ENCODE peak calls at places on chromosomes 3 and 15, in eight cellular contexts. One of them, this sample, is unnamed.

GRCh38 chr3:152209060-152209459 is 59.7 kb upstream of the MBNL1 start:
- DNase-seq in fibroblast of mammary gland: no peak
- DNase-seq in foreskin fibroblast: no peak
- DNase-seq in activated T-helper 2 cell treated with anti-CD3 and anti-CD28 coated beads, Interferon-gamma antibody, Interleukin-2, Interleukin-4, amounts not matched to agents 10 μg/mL and 5 μg/mL and 100 μg/mL, durations not matched to agents 14 hours and 24 hours and 36 hours: no peak
- DNase-seq in amniotic stem cell: no peak
- DNase-seq in sciatic nerve: no peak
- DNase-seq in stimulated activated CD8-positive, alpha-beta memory T cell treated with anti-CD3 and anti-CD28 coated beads, Interleukin-15, amount 100 ng/mL, for 1 hour: no peak
- DNase-seq in stimulated activated CD4-positive, alpha-beta T cell treated with anti-CD3 and anti-CD28 coated beads, Interleukin-12 subunit alpha, Interleukin-12 subunit beta, amount 100 ng/mL, for 48 hours: no peak
- DNase-seq in this sample: no peak

GRCh38 chr3:66140763-66141372 is 79.9 kb upstream of the SLC25A26 start:
- DNase-seq in stimulated activated CD4-positive, alpha-beta T cell treated with anti-CD3 and anti-CD28 coated beads, Interleukin-12 subunit alpha, Interleukin-12 subunit beta, amount 100 ng/mL, for 48 hours: no peak
- DNase-seq in stimulated activated CD8-positive, alpha-beta memory T cell treated with anti-CD3 and anti-CD28 coated beads, Interleukin-15, amount 100 ng/mL, for 1 hour: no peak
- DNase-seq in sciatic nerve: no peak
- DNase-seq in foreskin fibroblast: peak; percentile 36
- DNase-seq in fibroblast of mammary gland: no peak
- DNase-seq in amniotic stem cell: no peak
- DNase-seq in activated T-helper 2 cell treated with anti-CD3 and anti-CD28 coated beads, Interferon-gamma antibody, Interleukin-2, Interleukin-4, amounts not matched to agents 10 μg/mL and 5 μg/mL and 100 μg/mL, durations not matched to agents 14 hours and 24 hours and 36 hours: no peak
- DNase-seq in this sample: no peak

GRCh38 chr3:45479627-45480026 is 91.3 kb downstream of the LARS2 start:
- DNase-seq in foreskin fibroblast: peak; percentile 75
- DNase-seq in sciatic nerve: no peak
- DNase-seq in stimulated activated CD4-positive, alpha-beta T cell treated with anti-CD3 and anti-CD28 coated beads, Interleukin-12 subunit alpha, Interleukin-12 subunit beta, amount 100 ng/mL, for 48 hours: no peak
- DNase-seq in activated T-helper 2 cell treated with anti-CD3 and anti-CD28 coated beads, Interferon-gamma antibody, Interleukin-2, Interleukin-4, amounts not matched to agents 10 μg/mL and 5 μg/mL and 100 μg/mL, durations not matched to agents 14 hours and 24 hours and 36 hours: no peak
- DNase-seq in fibroblast of mammary gland: peak; percentile 72
- DNase-seq in stimulated activated CD8-positive, alpha-beta memory T cell treated with anti-CD3 and anti-CD28 coated beads, Interleukin-15, amount 100 ng/mL, for 1 hour: no peak
- DNase-seq in amniotic stem cell: peak; percentile 71
- DNase-seq in this sample: peak; percentile 77

GRCh38 chr3:13110678-13111116 is 37.5 kb upstream of the IQSEC1 start:
- DNase-seq in stimulated activated CD4-positive, alpha-beta T cell treated with anti-CD3 and anti-CD28 coated beads, Interleukin-12 subunit alpha, Interleukin-12 subunit beta, amount 100 ng/mL, for 48 hours: no peak
- DNase-seq in sciatic nerve: peak; percentile 41
- DNase-seq in amniotic stem cell: peak; percentile 4
- DNase-seq in fibroblast of mammary gland: no peak
- DNase-seq in activated T-helper 2 cell treated with anti-CD3 and anti-CD28 coated beads, Interferon-gamma antibody, Interleukin-2, Interleukin-4, amounts not matched to agents 10 μg/mL and 5 μg/mL and 100 μg/mL, durations not matched to agents 14 hours and 24 hours and 36 hours: no peak
- DNase-seq in foreskin fibroblast: peak; percentile 18
- DNase-seq in stimulated activated CD8-positive, alpha-beta memory T cell treated with anti-CD3 and anti-CD28 coated beads, Interleukin-15, amount 100 ng/mL, for 1 hour: no peak
- DNase-seq in this sample: no peak

GRCh38 chr15:67135494-67135893 is 70.1 kb downstream of the SMAD3 start:
- DNase-seq in stimulated activated CD4-positive, alpha-beta T cell treated with anti-CD3 and anti-CD28 coated beads, Interleukin-12 subunit alpha, Interleukin-12 subunit beta, amount 100 ng/mL, for 48 hours: no peak
- DNase-seq in stimulated activated CD8-positive, alpha-beta memory T cell treated with anti-CD3 and anti-CD28 coated beads, Interleukin-15, amount 100 ng/mL, for 1 hour: no peak
- DNase-seq in sciatic nerve: no peak
- DNase-seq in fibroblast of mammary gland: no peak
- DNase-seq in amniotic stem cell: no peak
- DNase-seq in activated T-helper 2 cell treated with anti-CD3 and anti-CD28 coated beads, Interferon-gamma antibody, Interleukin-2, Interleukin-4, amounts not matched to agents 10 μg/mL and 5 μg/mL and 100 μg/mL, durations not matched to agents 14 hours and 24 hours and 36 hours: no peak
- DNase-seq in foreskin fibroblast: peak; percentile 75
- DNase-seq in this sample: peak; percentile 37

GRCh38 chr15:38683382-38684242 is 119.0 kb upstream of the RASGRP1 start:
- DNase-seq in stimulated activated CD8-positive, alpha-beta memory T cell treated with anti-CD3 and anti-CD28 coated beads, Interleukin-15, amount 100 ng/mL, for 1 hour: peak; percentile 51
- DNase-seq in activated T-helper 2 cell treated with anti-CD3 and anti-CD28 coated beads, Interferon-gamma antibody, Interleukin-2, Interleukin-4, amounts not matched to agents 10 μg/mL and 5 μg/mL and 100 μg/mL, durations not matched to agents 14 hours and 24 hours and 36 hours: peak; percentile 62
- DNase-seq in sciatic nerve: no peak
- DNase-seq in amniotic stem cell: no peak
- DNase-seq in foreskin fibroblast: peak; percentile 71
- DNase-seq in stimulated activated CD4-positive, alpha-beta T cell treated with anti-CD3 and anti-CD28 coated beads, Interleukin-12 subunit alpha, Interleukin-12 subunit beta, amount 100 ng/mL, for 48 hours: peak; percentile 53
- DNase-seq in fibroblast of mammary gland: peak; percentile 52
- DNase-seq in this sample: peak; percentile 67

GRCh38 chr3:69252631-69253030 is 130.2 kb upstream of the LMOD3 start:
- DNase-seq in foreskin fibroblast: no peak
- DNase-seq in amniotic stem cell: no peak
- DNase-seq in stimulated activated CD8-positive, alpha-beta memory T cell treated with anti-CD3 and anti-CD28 coated beads, Interleukin-15, amount 100 ng/mL, for 1 hour: no peak
- DNase-seq in activated T-helper 2 cell treated with anti-CD3 and anti-CD28 coated beads, Interferon-gamma antibody, Interleukin-2, Interleukin-4, amounts not matched to agents 10 μg/mL and 5 μg/mL and 100 μg/mL, durations not matched to agents 14 hours and 24 hours and 36 hours: no peak
- DNase-seq in stimulated activated CD4-positive, alpha-beta T cell treated with anti-CD3 and anti-CD28 coated beads, Interleukin-12 subunit alpha, Interleukin-12 subunit beta, amount 100 ng/mL, for 48 hours: no peak
- DNase-seq in sciatic nerve: no peak
- DNase-seq in fibroblast of mammary gland: no peak
- DNase-seq in this sample: no peak

GRCh38 chr15:33309602-33310276 is 1.0 kb upstream of the RYR3 start:
- DNase-seq in amniotic stem cell: no peak
- DNase-seq in foreskin fibroblast: peak; percentile 2
- DNase-seq in activated T-helper 2 cell treated with anti-CD3 and anti-CD28 coated beads, Interferon-gamma antibody, Interleukin-2, Interleukin-4, amounts not matched to agents 10 μg/mL and 5 μg/mL and 100 μg/mL, durations not matched to agents 14 hours and 24 hours and 36 hours: no peak
- DNase-seq in stimulated activated CD4-positive, alpha-beta T cell treated with anti-CD3 and anti-CD28 coated beads, Interleukin-12 subunit alpha, Interleukin-12 subunit beta, amount 100 ng/mL, for 48 hours: no peak
- DNase-seq in sciatic nerve: no peak
- DNase-seq in fibroblast of mammary gland: peak; percentile 25
- DNase-seq in stimulated activated CD8-positive, alpha-beta memory T cell treated with anti-CD3 and anti-CD28 coated beads, Interleukin-15, amount 100 ng/mL, for 1 hour: no peak
- DNase-seq in this sample: no peak

GRCh38 chr15:51708013-51708412 is 26.7 kb downstream of the SCG3 start:
- DNase-seq in activated T-helper 2 cell treated with anti-CD3 and anti-CD28 coated beads, Interferon-gamma antibody, Interleukin-2, Interleukin-4, amounts not matched to agents 10 μg/mL and 5 μg/mL and 100 μg/mL, durations not matched to agents 14 hours and 24 hours and 36 hours: no peak
- DNase-seq in amniotic stem cell: no peak
- DNase-seq in fibroblast of mammary gland: no peak
- DNase-seq in foreskin fibroblast: peak; percentile 25
- DNase-seq in stimulated activated CD8-positive, alpha-beta memory T cell treated with anti-CD3 and anti-CD28 coated beads, Interleukin-15, amount 100 ng/mL, for 1 hour: no peak
- DNase-seq in sciatic nerve: no peak
- DNase-seq in stimulated activated CD4-positive, alpha-beta T cell treated with anti-CD3 and anti-CD28 coated beads, Interleukin-12 subunit alpha, Interleukin-12 subunit beta, amount 100 ng/mL, for 48 hours: no peak
- DNase-seq in this sample: no peak

GRCh38 chr3:52153389-52154096 is 680 bp downstream of the POC1A start:
- DNase-seq in fibroblast of mammary gland: peak; percentile 8
- DNase-seq in stimulated activated CD4-positive, alpha-beta T cell treated with anti-CD3 and anti-CD28 coated beads, Interleukin-12 subunit alpha, Interleukin-12 subunit beta, amount 100 ng/mL, for 48 hours: no peak
- DNase-seq in sciatic nerve: no peak
- DNase-seq in activated T-helper 2 cell treated with anti-CD3 and anti-CD28 coated beads, Interferon-gamma antibody, Interleukin-2, Interleukin-4, amounts not matched to agents 10 μg/mL and 5 μg/mL and 100 μg/mL, durations not matched to agents 14 hours and 24 hours and 36 hours: no peak
- DNase-seq in foreskin fibroblast: peak; percentile 75
- DNase-seq in amniotic stem cell: no peak
- DNase-seq in stimulated activated CD8-positive, alpha-beta memory T cell treated with anti-CD3 and anti-CD28 coated beads, Interleukin-15, amount 100 ng/mL, for 1 hour: no peak
- DNase-seq in this sample: peak; percentile 64

GRCh38 chr15:80351211-80351610 is 53.0 kb upstream of the ARNT2 start:
- DNase-seq in amniotic stem cell: no peak
- DNase-seq in fibroblast of mammary gland: no peak
- DNase-seq in stimulated activated CD4-positive, alpha-beta T cell treated with anti-CD3 and anti-CD28 coated beads, Interleukin-12 subunit alpha, Interleukin-12 subunit beta, amount 100 ng/mL, for 48 hours: no peak
- DNase-seq in sciatic nerve: no peak
- DNase-seq in stimulated activated CD8-positive, alpha-beta memory T cell treated with anti-CD3 and anti-CD28 coated beads, Interleukin-15, amount 100 ng/mL, for 1 hour: no peak
- DNase-seq in activated T-helper 2 cell treated with anti-CD3 and anti-CD28 coated beads, Interferon-gamma antibody, Interleukin-2, Interleukin-4, amounts not matched to agents 10 μg/mL and 5 μg/mL and 100 μg/mL, durations not matched to agents 14 hours and 24 hours and 36 hours: no peak
- DNase-seq in foreskin fibroblast: no peak
- DNase-seq in this sample: no peak